ENCODE peak calls at places on chromosomes 13 and 19, in five cellular contexts. P, B, T, E and R are unnamed samples.

GRCh38 chr13:75963318-75963717 is 327.2 kb downstream of the LMO7 start:
- DNase-seq in P (no peak), B (peak; percentile 8), T (no peak), E (peak; percentile 1), R (no peak)

GRCh38 chr13:29909975-29910674 is 59.7 kb upstream of the UBL3 start:
- DNase-seq in P (no peak), B (no peak), E (peak; percentile 53), T (no peak), R (no peak)

GRCh38 chr13:112057736-112058518 is 9.0 kb upstream of the SOX1 start:
- DNase-seq in P (peak; percentile 78), B (peak; percentile 74), T (no peak), E (no peak), R (no peak)

GRCh38 chr19:35843676-35844481 is 8.4 kb downstream of the NPHS1 start:
- DNase-seq in P (no peak), T (no peak), E (peak; percentile 12), B (peak; percentile 73), R (no peak)

GRCh38 chr13:30466358-30466714 is 600 bp upstream of the HMGB1 start:
- DNase-seq in E (no peak), B (peak; percentile 55), T (no peak), P (peak; percentile 9), R (no peak)

GRCh38 chr13:39540929-39541605 is 61.9 kb downstream of the LHFPL6 start:
- DNase-seq in T (no peak), E (no peak), B (no peak), P (no peak), R (no peak)

GRCh38 chr13:44969858-44970484 is 19.3 kb downstream of the NUFIP1 start:
- DNase-seq in B (peak; percentile 82), E (peak; percentile 82), P (peak; percentile 20), T (no peak), R (peak; percentile 37)

GRCh38 chr13:44974056-44974798 is 15.0 kb downstream of the NUFIP1 start:
- DNase-seq in B (no peak), T (no peak), E (peak; percentile 86), P (no peak), R (no peak)

GRCh38 chr13:109355875-109356428 is 430.4 kb downstream of the IRS2 start:
- DNase-seq in T (no peak), B (no peak), P (no peak), E (no peak), R (no peak)

GRCh38 chr19:1725100-1726064 is 27.9 kb upstream of the ONECUT3 start:
- DNase-seq in E (peak; percentile 62), P (peak; percentile 76), T (peak; percentile 72), B (peak; percentile 94), R (peak; percentile 14)

GRCh38 chr19:31103228-31103627 is 246.0 kb downstream of the TSHZ3 start:
- DNase-seq in T (no peak), P (no peak), B (no peak), E (no peak), R (no peak)

GRCh38 chr19:43310221-43310620 is 40.9 kb upstream of the PSG9 start:
- DNase-seq in T (no peak), P (no peak), B (no peak), E (no peak), R (no peak)

GRCh38 chr19:18751571-18751970 is 39.5 kb downstream of the COMP start:
- DNase-seq in E (no peak), B (no peak), T (no peak), P (no peak), R (no peak)
- TF ChIP-seq CTCF in E (no peak), B (no peak), T (no peak), P (no peak), R (no peak)

GRCh38 chr19:12527034-12527836 is 24.0 kb downstream of the ZNF564 start:
- DNase-seq in E (peak; percentile 41), P (no peak), B (peak; percentile 8), T (no peak), R (no peak)

GRCh38 chr19:12526542-12526941 is 24.7 kb downstream of the ZNF564 start:
- DNase-seq in B (no peak), T (no peak), P (no peak), E (no peak), R (no peak)

GRCh38 chr19:12521996-12522395 is 29.3 kb downstream of the ZNF564 start:
- DNase-seq in E (no peak), P (no peak), B (no peak), T (no peak), R (no peak)
- TF ChIP-seq CTCF in E (no peak), P (no peak), B (peak; percentile 16), T (peak; percentile 17), R (no peak)

GRCh38 chr19:28164214-28164613 is 1048.7 kb downstream of the UQCRFS1 start:
- DNase-seq in T (no peak), E (no peak), B (no peak), P (no peak), R (no peak)
- TF ChIP-seq CTCF in T (no peak), E (no peak), B (no peak), P (no peak), R (no peak)

GRCh38 chr19:33177417-33177976 is 16.6 kb upstream of the LRP3 start:
- DNase-seq in B (peak; percentile 79), E (no peak), P (peak; percentile 66), T (peak; percentile 62), R (no peak)
- TF ChIP-seq CTCF in B (peak; percentile 39), E (peak; percentile 47), P (peak; percentile 63), T (peak; percentile 61), R (peak; percentile 35)